ENCODE peak calls at places on chromosome 22, in five cellular contexts. One of them, this sample, is unnamed.

GRCh38 chr22:45590262-45590661 is 81.4 kb upstream of the ATXN10 start:
- DNase-seq in A549: no peak
- DNase-seq in ovary: no peak
- DNase-seq in GM12878: no peak
- DNase-seq in stomach: no peak
- DNase-seq in this sample: no peak

GRCh38 chr22:18119409-18120110 is 9.0 kb downstream of the TUBA8 start:
- DNase-seq in A549: no peak
- DNase-seq in ovary: no peak
- DNase-seq in GM12878: no peak
- DNase-seq in stomach: peak
- DNase-seq in this sample: no peak

GRCh38 chr22:46081036-46081830 is 69.1 kb upstream of the PPARA start:
- DNase-seq in A549: no peak
- DNase-seq in ovary: peak
- DNase-seq in GM12878: no peak
- DNase-seq in stomach: peak
- DNase-seq in this sample: peak

GRCh38 chr22:45400046-45400445 is 13.4 kb downstream of the SMC1B start:
- DNase-seq in A549: no peak
- DNase-seq in ovary: no peak
- DNase-seq in GM12878: no peak
- DNase-seq in stomach: no peak
- DNase-seq in this sample: no peak

GRCh38 chr22:49156662-49157285 is 670.9 kb downstream of the BRD1 start:
- DNase-seq in A549: no peak
- DNase-seq in ovary: no peak
- DNase-seq in GM12878: no peak
- DNase-seq in stomach: peak
- DNase-seq in this sample: no peak

GRCh38 chr22:31461699-31462098 is 27.9 kb downstream of the EIF4ENIF1 start:
- DNase-seq in A549: no peak
- DNase-seq in ovary: no peak
- DNase-seq in GM12878: no peak
- DNase-seq in stomach: no peak
- DNase-seq in this sample: no peak

GRCh38 chr22:26438006-26438405 is 8.9 kb downstream of the ASPHD2 start:
- DNase-seq in A549: no peak
- DNase-seq in ovary: no peak
- DNase-seq in GM12878: no peak
- DNase-seq in stomach: no peak
- DNase-seq in this sample: no peak

GRCh38 chr22:28016781-28017557 is 97.9 kb upstream of the PITPNB start:
- DNase-seq in A549: no peak
- DNase-seq in ovary: peak
- DNase-seq in GM12878: no peak
- DNase-seq in stomach: peak
- DNase-seq in this sample: peak

GRCh38 chr22:46134111-46134705 is 16.1 kb upstream of the PPARA start:
- DNase-seq in A549: no peak
- DNase-seq in ovary: no peak
- DNase-seq in GM12878: no peak
- DNase-seq in stomach: no peak
- DNase-seq in this sample: peak

GRCh38 chr22:28349114-28349513 is 330.5 kb downstream of the TTC28 start:
- DNase-seq in A549: no peak
- DNase-seq in ovary: no peak
- DNase-seq in GM12878: no peak
- DNase-seq in stomach: no peak
- DNase-seq in this sample: no peak

GRCh38 chr22:46665751-46666280 is 45.6 kb downstream of the GRAMD4 start:
- DNase-seq in A549: no peak
- DNase-seq in ovary: no peak
- DNase-seq in GM12878: no peak
- DNase-seq in stomach: no peak
- DNase-seq in this sample: peak

GRCh38 chr22:42633013-42633412 is 7.4 kb downstream of the ATP5MGL start:
- DNase-seq in A549: no peak
- DNase-seq in ovary: no peak
- DNase-seq in GM12878: no peak
- DNase-seq in stomach: no peak
- DNase-seq in this sample: no peak

GRCh38 chr22:19231986-19232385 is 53.5 kb upstream of the SLC25A1 start:
- DNase-seq in A549: no peak
- DNase-seq in ovary: no peak
- DNase-seq in GM12878: no peak
- DNase-seq in stomach: no peak
- DNase-seq in this sample: no peak

GRCh38 chr22:41722496-41722895 is 23.2 kb downstream of the MEI1 start:
- DNase-seq in A549: no peak
- DNase-seq in ovary: no peak
- DNase-seq in GM12878: no peak
- DNase-seq in stomach: no peak
- DNase-seq in this sample: no peak

GRCh38 chr22:16965560-16965959 is 42.5 kb downstream of the GAB4 start:
- DNase-seq in A549: no peak
- DNase-seq in ovary: no peak
- DNase-seq in GM12878: no peak
- DNase-seq in stomach: no peak
- DNase-seq in this sample: no peak

GRCh38 chr22:31062566-31063230 is 18.4 kb upstream of the SMTN start:
- DNase-seq in A549: no peak
- DNase-seq in ovary: no peak
- DNase-seq in GM12878: no peak
- DNase-seq in stomach: no peak
- DNase-seq in this sample: no peak

GRCh38 chr22:48750826-48751440 is 1076.7 kb downstream of the BRD1 start:
- DNase-seq in A549: no peak
- DNase-seq in ovary: no peak
- DNase-seq in GM12878: no peak
- DNase-seq in stomach: peak
- DNase-seq in this sample: no peak

GRCh38 chr22:30609260-30610185 is 2.5 kb downstream of the TCN2 start:
- DNase-seq in A549: peak
- DNase-seq in ovary: no peak
- DNase-seq in GM12878: peak
- DNase-seq in stomach: peak
- DNase-seq in this sample: peak

GRCh38 chr22:46679711-46680269 is 58.3 kb downstream of the CERK start:
- DNase-seq in A549: no peak
- DNase-seq in ovary: no peak
- DNase-seq in GM12878: no peak
- DNase-seq in stomach: no peak
- DNase-seq in this sample: no peak

GRCh38 chr22:48866906-48867597 is 960.6 kb downstream of the BRD1 start:
- DNase-seq in A549: no peak
- DNase-seq in ovary: no peak
- DNase-seq in GM12878: no peak
- DNase-seq in stomach: no peak
- DNase-seq in this sample: no peak

GRCh38 chr22:42270512-42271190 is at the start of gene TCF20:
- DNase-seq in A549: peak
- DNase-seq in ovary: peak
- DNase-seq in GM12878: no peak
- DNase-seq in stomach: peak
- DNase-seq in this sample: peak

GRCh38 chr22:45166935-45167334 is 3.2 kb downstream of the NUP50 start:
- DNase-seq in A549: no peak
- DNase-seq in ovary: no peak
- DNase-seq in GM12878: no peak
- DNase-seq in stomach: no peak
- DNase-seq in this sample: no peak

GRCh38 chr22:17228725-17229126 is 9.5 kb upstream of the ADA2 start:
- DNase-seq in A549: no peak
- DNase-seq in ovary: no peak
- DNase-seq in GM12878: no peak
- DNase-seq in stomach: no peak
- DNase-seq in this sample: peak

GRCh38 chr22:26542831-26543230 is 30.6 kb upstream of the TFIP11 start:
- DNase-seq in A549: no peak
- DNase-seq in ovary: no peak
- DNase-seq in GM12878: no peak
- DNase-seq in stomach: no peak
- DNase-seq in this sample: no peak

GRCh38 chr22:27419473-27419872 is 382.1 kb downstream of the MN1 start:
- DNase-seq in A549: no peak
- DNase-seq in ovary: no peak
- DNase-seq in GM12878: no peak
- DNase-seq in stomach: no peak
- DNase-seq in this sample: no peak

GRCh38 chr22:35560366-35560765 is 19.7 kb downstream of the RASD2 start:
- DNase-seq in A549: no peak
- DNase-seq in ovary: no peak
- DNase-seq in GM12878: no peak
- DNase-seq in stomach: no peak
- DNase-seq in this sample: no peak

GRCh38 chr22:19105867-19106802 is 16.1 kb downstream of the DGCR2 start:
- DNase-seq in A549: peak
- DNase-seq in ovary: no peak
- DNase-seq in GM12878: no peak
- DNase-seq in stomach: no peak
- DNase-seq in this sample: peak

GRCh38 chr22:43953988-43954771 is 1.1 kb upstream of the SAMM50 start:
- DNase-seq in A549: no peak
- DNase-seq in ovary: no peak
- DNase-seq in GM12878: no peak
- DNase-seq in stomach: no peak
- DNase-seq in this sample: no peak

GRCh38 chr22:43956383-43956782 is 1.1 kb downstream of the SAMM50 start:
- DNase-seq in A549: no peak
- DNase-seq in ovary: no peak
- DNase-seq in GM12878: no peak
- DNase-seq in stomach: no peak
- DNase-seq in this sample: no peak

GRCh38 chr22:43956805-43957463 is 1.7 kb downstream of the SAMM50 start:
- DNase-seq in A549: no peak
- DNase-seq in ovary: no peak
- DNase-seq in GM12878: no peak
- DNase-seq in stomach: no peak
- DNase-seq in this sample: no peak

GRCh38 chr22:43955883-43956286 is 643 bp downstream of the SAMM50 start:
- DNase-seq in A549: no peak
- DNase-seq in ovary: no peak
- DNase-seq in GM12878: no peak
- DNase-seq in stomach: no peak
- DNase-seq in this sample: no peak

GRCh38 chr22:43955040-43955882 is at the start of gene SAMM50:
- DNase-seq in A549: peak
- DNase-seq in ovary: peak
- DNase-seq in GM12878: peak
- DNase-seq in stomach: peak
- DNase-seq in this sample: peak
- TF ChIP-seq EP300 in A549: no peak
- TF ChIP-seq EP300 in ovary: no peak
- TF ChIP-seq EP300 in GM12878: no peak
- TF ChIP-seq EP300 in stomach: no peak
- TF ChIP-seq EP300 in this sample: no peak

DNA sequence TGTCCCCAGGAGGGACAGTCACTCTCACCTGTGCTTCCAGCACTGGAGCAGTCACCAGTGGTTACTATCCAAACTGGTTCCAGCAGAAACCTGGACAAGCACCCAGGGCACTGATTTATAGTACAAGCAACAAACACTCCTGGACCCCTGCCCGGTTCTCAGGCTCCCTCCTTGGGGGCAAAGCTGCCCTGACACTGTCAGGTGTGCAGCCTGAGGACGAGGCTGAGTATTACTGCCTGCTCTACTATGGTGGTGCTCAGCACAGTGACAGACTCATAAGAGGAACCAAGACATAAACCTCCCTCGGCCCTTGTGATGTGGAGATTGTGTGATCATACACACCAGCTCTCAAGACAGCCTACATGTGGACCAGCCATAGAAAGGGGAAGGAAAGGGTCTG is 113.3 kb downstream of the ZNF280B start:
- DNase-seq in A549: no peak
- DNase-seq in ovary: no peak
- DNase-seq in GM12878: no peak
- DNase-seq in stomach: no peak
- DNase-seq in this sample: no peak
- H3K4me3 ChIP-seq in A549: no peak
- H3K4me3 ChIP-seq in ovary: no peak
- H3K4me3 ChIP-seq in GM12878: no peak
- H3K4me3 ChIP-seq in stomach: no peak
- H3K4me3 ChIP-seq in this sample: no peak

DNA sequence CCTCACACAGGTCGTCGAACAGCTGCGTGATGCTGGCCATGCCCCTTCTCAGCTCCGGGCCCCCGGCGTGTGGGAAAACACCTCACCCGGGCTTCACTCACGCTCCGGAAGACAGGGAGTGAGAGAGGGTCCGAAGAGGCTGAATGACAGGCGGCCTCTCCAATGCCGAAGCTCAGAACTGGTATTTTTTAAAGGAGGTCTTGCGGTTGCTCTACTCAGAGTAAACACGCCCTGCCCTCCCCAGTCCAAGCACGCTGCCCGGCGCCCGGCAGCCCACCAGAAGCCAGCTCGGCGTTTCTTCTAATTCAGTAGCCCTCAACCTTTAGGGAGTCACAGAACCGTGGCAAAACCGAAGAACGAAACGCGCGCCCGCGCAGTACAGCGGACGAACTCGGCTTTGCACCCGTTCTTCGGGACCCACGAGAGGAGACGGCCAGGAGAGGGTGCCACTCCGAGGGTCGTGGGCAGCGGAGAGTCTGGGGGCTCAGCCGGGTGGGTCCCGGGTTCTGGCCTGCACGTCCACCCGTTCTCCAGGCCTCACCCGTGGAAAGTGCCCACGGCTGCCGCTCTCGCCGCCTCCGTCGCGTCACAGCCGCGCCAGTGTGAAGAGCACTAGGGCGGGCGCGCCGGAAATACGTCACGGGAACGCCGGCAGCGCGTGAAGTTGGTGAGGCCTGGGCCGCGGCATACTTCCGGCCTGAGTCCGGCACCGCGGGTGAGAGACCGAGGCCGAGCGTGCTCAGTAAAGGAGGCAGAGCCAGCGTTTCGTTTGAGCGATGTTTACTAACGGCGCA is at the start of gene TUBGCP6:
- DNase-seq in A549: peak
- DNase-seq in ovary: peak
- DNase-seq in GM12878: peak
- DNase-seq in stomach: peak
- DNase-seq in this sample: peak
- TF ChIP-seq EP300 in A549: no peak
- TF ChIP-seq EP300 in ovary: no peak
- TF ChIP-seq EP300 in GM12878: no peak
- TF ChIP-seq EP300 in stomach: no peak
- TF ChIP-seq EP300 in this sample: no peak

DNA sequence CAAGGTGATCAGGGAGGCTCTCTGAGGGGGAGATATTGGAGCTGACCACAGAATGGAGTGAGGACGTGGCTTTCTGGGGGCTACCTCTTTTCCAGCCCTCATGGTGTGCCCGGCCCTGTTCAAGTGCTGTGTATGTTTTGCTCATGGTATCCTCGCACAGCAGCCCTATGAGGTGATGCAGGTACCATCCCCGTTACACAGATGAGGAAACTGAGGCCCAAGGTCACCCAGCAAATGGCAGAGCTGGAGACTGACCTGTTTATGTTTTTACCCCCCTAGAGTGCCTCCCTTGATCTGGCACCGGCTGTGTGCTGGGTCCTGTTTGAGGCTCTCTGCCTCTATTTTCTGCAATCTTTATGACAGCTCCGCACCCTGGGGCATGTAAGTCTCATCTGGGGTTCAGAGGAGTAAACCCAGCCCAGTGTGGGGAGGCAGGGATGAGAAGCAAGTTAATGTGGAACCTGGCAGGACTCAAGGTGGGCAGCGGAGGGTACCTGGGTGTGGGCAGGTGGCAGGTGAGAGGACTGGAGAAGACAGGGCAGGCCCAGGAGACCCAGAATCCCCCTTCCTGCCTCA is 20.8 kb downstream of the SGSM1 start:
- DNase-seq in A549: no peak
- DNase-seq in ovary: no peak
- DNase-seq in GM12878: no peak
- DNase-seq in stomach: no peak
- DNase-seq in this sample: no peak
- H3K4me3 ChIP-seq in A549: no peak
- H3K4me3 ChIP-seq in ovary: no peak
- H3K4me3 ChIP-seq in GM12878: no peak
- H3K4me3 ChIP-seq in stomach: no peak
- H3K4me3 ChIP-seq in this sample: no peak